ENCODE peak calls at places on chromosomes 6 and 20, in ten cellular contexts. One of them, this sample, is unnamed.
A peak's percentile ranks its signal among the peaks of the same experiment; 100 is the strongest.

GRCh38 chr6:125598422-125598821 is 151.0 kb upstream of the HEY2 start:
- DNase-seq in NB4: peak; percentile 94
- DNase-seq in D341Med: no peak
- DNase-seq in stimulated activated CD8-positive, alpha-beta memory T cell treated with anti-CD3 and anti-CD28 coated beads, Interleukin-7, amount 100 ng/mL, for 1 hour: no peak
- DNase-seq in stimulated activated naive CD4-positive, alpha-beta T cell: no peak
- DNase-seq in GM04504: peak; percentile 30
- DNase-seq in stimulated activated CD4-positive, alpha-beta T cell treated with anti-CD3 and anti-CD28 coated beads, Interleukin-2, amount 100 ng/mL, for 48 hours: no peak
- DNase-seq in iris pigment epithelial cell: peak; percentile 50
- DNase-seq in NCI-H446: peak; percentile 3
- DNase-seq in GM13977: no peak
- DNase-seq in this sample: no peak

GRCh38 chr20:59151820-59152219 is 11.8 kb upstream of the ZNF831 start:
- DNase-seq in NCI-H446: no peak
- DNase-seq in GM13977: no peak
- DNase-seq in NB4: no peak
- DNase-seq in stimulated activated CD4-positive, alpha-beta T cell treated with anti-CD3 and anti-CD28 coated beads, Interleukin-2, amount 100 ng/mL, for 48 hours: no peak
- DNase-seq in D341Med: no peak
- DNase-seq in stimulated activated CD8-positive, alpha-beta memory T cell treated with anti-CD3 and anti-CD28 coated beads, Interleukin-7, amount 100 ng/mL, for 1 hour: no peak
- DNase-seq in iris pigment epithelial cell: no peak
- DNase-seq in GM04504: no peak
- DNase-seq in stimulated activated naive CD4-positive, alpha-beta T cell: no peak
- DNase-seq in this sample: peak; percentile 17

GRCh38 chr6:137982418-137983189 is 115.5 kb downstream of the TNFAIP3 start:
- DNase-seq in stimulated activated CD4-positive, alpha-beta T cell treated with anti-CD3 and anti-CD28 coated beads, Interleukin-2, amount 100 ng/mL, for 48 hours: no peak
- DNase-seq in NB4: no peak
- DNase-seq in D341Med: no peak
- DNase-seq in iris pigment epithelial cell: no peak
- DNase-seq in NCI-H446: no peak
- DNase-seq in stimulated activated naive CD4-positive, alpha-beta T cell: no peak
- DNase-seq in GM04504: no peak
- DNase-seq in stimulated activated CD8-positive, alpha-beta memory T cell treated with anti-CD3 and anti-CD28 coated beads, Interleukin-7, amount 100 ng/mL, for 1 hour: no peak
- DNase-seq in GM13977: no peak
- DNase-seq in this sample: no peak

GRCh38 chr6:75143186-75143585 is 62.7 kb downstream of the COL12A1 start:
- DNase-seq in D341Med: no peak
- DNase-seq in GM04504: peak; percentile 79
- DNase-seq in stimulated activated naive CD4-positive, alpha-beta T cell: no peak
- DNase-seq in NB4: no peak
- DNase-seq in stimulated activated CD8-positive, alpha-beta memory T cell treated with anti-CD3 and anti-CD28 coated beads, Interleukin-7, amount 100 ng/mL, for 1 hour: no peak
- DNase-seq in iris pigment epithelial cell: peak; percentile 86
- DNase-seq in stimulated activated CD4-positive, alpha-beta T cell treated with anti-CD3 and anti-CD28 coated beads, Interleukin-2, amount 100 ng/mL, for 48 hours: no peak
- DNase-seq in GM13977: no peak
- DNase-seq in NCI-H446: no peak
- DNase-seq in this sample: no peak

GRCh38 chr20:54014301-54014914 is 56.0 kb downstream of the BCAS1 start:
- DNase-seq in GM13977: no peak
- DNase-seq in GM04504: no peak
- DNase-seq in stimulated activated CD4-positive, alpha-beta T cell treated with anti-CD3 and anti-CD28 coated beads, Interleukin-2, amount 100 ng/mL, for 48 hours: no peak
- DNase-seq in stimulated activated CD8-positive, alpha-beta memory T cell treated with anti-CD3 and anti-CD28 coated beads, Interleukin-7, amount 100 ng/mL, for 1 hour: no peak
- DNase-seq in stimulated activated naive CD4-positive, alpha-beta T cell: no peak
- DNase-seq in iris pigment epithelial cell: no peak
- DNase-seq in NB4: no peak
- DNase-seq in NCI-H446: no peak
- DNase-seq in D341Med: no peak
- DNase-seq in this sample: no peak

GRCh38 chr20:45343867-45344721 is 4.1 kb downstream of the SDC4 start:
- DNase-seq in NCI-H446: no peak
- DNase-seq in GM04504: peak; percentile 74
- DNase-seq in stimulated activated naive CD4-positive, alpha-beta T cell: no peak
- DNase-seq in GM13977: no peak
- DNase-seq in D341Med: no peak
- DNase-seq in stimulated activated CD4-positive, alpha-beta T cell treated with anti-CD3 and anti-CD28 coated beads, Interleukin-2, amount 100 ng/mL, for 48 hours: no peak
- DNase-seq in stimulated activated CD8-positive, alpha-beta memory T cell treated with anti-CD3 and anti-CD28 coated beads, Interleukin-7, amount 100 ng/mL, for 1 hour: no peak
- DNase-seq in NB4: peak; percentile 91
- DNase-seq in iris pigment epithelial cell: peak; percentile 95
- DNase-seq in this sample: no peak

GRCh38 chr20:40711078-40711477 is 22.0 kb upstream of the MAFB start:
- DNase-seq in GM04504: no peak
- DNase-seq in stimulated activated CD8-positive, alpha-beta memory T cell treated with anti-CD3 and anti-CD28 coated beads, Interleukin-7, amount 100 ng/mL, for 1 hour: no peak
- DNase-seq in NCI-H446: no peak
- DNase-seq in GM13977: no peak
- DNase-seq in stimulated activated CD4-positive, alpha-beta T cell treated with anti-CD3 and anti-CD28 coated beads, Interleukin-2, amount 100 ng/mL, for 48 hours: no peak
- DNase-seq in stimulated activated naive CD4-positive, alpha-beta T cell: no peak
- DNase-seq in NB4: no peak
- DNase-seq in iris pigment epithelial cell: no peak
- DNase-seq in D341Med: no peak
- DNase-seq in this sample: no peak

GRCh38 chr20:25005220-25005619 is 12.7 kb upstream of the APMAP start:
- DNase-seq in NB4: no peak
- DNase-seq in D341Med: no peak
- DNase-seq in stimulated activated naive CD4-positive, alpha-beta T cell: no peak
- DNase-seq in stimulated activated CD8-positive, alpha-beta memory T cell treated with anti-CD3 and anti-CD28 coated beads, Interleukin-7, amount 100 ng/mL, for 1 hour: no peak
- DNase-seq in GM13977: no peak
- DNase-seq in GM04504: no peak
- DNase-seq in stimulated activated CD4-positive, alpha-beta T cell treated with anti-CD3 and anti-CD28 coated beads, Interleukin-2, amount 100 ng/mL, for 48 hours: no peak
- DNase-seq in iris pigment epithelial cell: no peak
- DNase-seq in NCI-H446: peak; percentile 33
- DNase-seq in this sample: no peak

GRCh38 chr20:62891111-62891510 is 29.5 kb upstream of the TCFL5 start:
- DNase-seq in stimulated activated CD4-positive, alpha-beta T cell treated with anti-CD3 and anti-CD28 coated beads, Interleukin-2, amount 100 ng/mL, for 48 hours: no peak
- DNase-seq in NB4: no peak
- DNase-seq in D341Med: peak; percentile 21
- DNase-seq in iris pigment epithelial cell: no peak
- DNase-seq in NCI-H446: no peak
- DNase-seq in GM04504: no peak
- DNase-seq in GM13977: no peak
- DNase-seq in stimulated activated naive CD4-positive, alpha-beta T cell: peak; percentile 60
- DNase-seq in stimulated activated CD8-positive, alpha-beta memory T cell treated with anti-CD3 and anti-CD28 coated beads, Interleukin-7, amount 100 ng/mL, for 1 hour: no peak
- DNase-seq in this sample: peak; percentile 49

GRCh38 chr6:1736346-1737105 is 126.8 kb downstream of the FOXC1 start:
- DNase-seq in GM04504: no peak
- DNase-seq in NCI-H446: no peak
- DNase-seq in NB4: no peak
- DNase-seq in D341Med: no peak
- DNase-seq in iris pigment epithelial cell: no peak
- DNase-seq in stimulated activated CD4-positive, alpha-beta T cell treated with anti-CD3 and anti-CD28 coated beads, Interleukin-2, amount 100 ng/mL, for 48 hours: no peak
- DNase-seq in stimulated activated naive CD4-positive, alpha-beta T cell: no peak
- DNase-seq in GM13977: no peak
- DNase-seq in stimulated activated CD8-positive, alpha-beta memory T cell treated with anti-CD3 and anti-CD28 coated beads, Interleukin-7, amount 100 ng/mL, for 1 hour: no peak
- DNase-seq in this sample: no peak

GRCh38 chr6:4607026-4607704 is 169.0 kb upstream of the CDYL start:
- DNase-seq in stimulated activated CD4-positive, alpha-beta T cell treated with anti-CD3 and anti-CD28 coated beads, Interleukin-2, amount 100 ng/mL, for 48 hours: no peak
- DNase-seq in GM13977: no peak
- DNase-seq in NCI-H446: peak; percentile 96
- DNase-seq in GM04504: peak; percentile 69
- DNase-seq in stimulated activated CD8-positive, alpha-beta memory T cell treated with anti-CD3 and anti-CD28 coated beads, Interleukin-7, amount 100 ng/mL, for 1 hour: no peak
- DNase-seq in iris pigment epithelial cell: peak; percentile 68
- DNase-seq in NB4: peak; percentile 15
- DNase-seq in D341Med: no peak
- DNase-seq in stimulated activated naive CD4-positive, alpha-beta T cell: no peak
- DNase-seq in this sample: no peak

GRCh38 chr6:143652840-143653239 is 24.9 kb upstream of the PHACTR2 start:
- DNase-seq in GM04504: no peak
- DNase-seq in stimulated activated CD4-positive, alpha-beta T cell treated with anti-CD3 and anti-CD28 coated beads, Interleukin-2, amount 100 ng/mL, for 48 hours: no peak
- DNase-seq in D341Med: no peak
- DNase-seq in iris pigment epithelial cell: no peak
- DNase-seq in NCI-H446: peak; percentile 6
- DNase-seq in GM13977: no peak
- DNase-seq in stimulated activated naive CD4-positive, alpha-beta T cell: no peak
- DNase-seq in stimulated activated CD8-positive, alpha-beta memory T cell treated with anti-CD3 and anti-CD28 coated beads, Interleukin-7, amount 100 ng/mL, for 1 hour: no peak
- DNase-seq in NB4: no peak
- DNase-seq in this sample: no peak

GRCh38 chr6:17159240-17159639 is 57.4 kb downstream of the STMND1 start:
- DNase-seq in stimulated activated CD4-positive, alpha-beta T cell treated with anti-CD3 and anti-CD28 coated beads, Interleukin-2, amount 100 ng/mL, for 48 hours: no peak
- DNase-seq in NB4: no peak
- DNase-seq in stimulated activated CD8-positive, alpha-beta memory T cell treated with anti-CD3 and anti-CD28 coated beads, Interleukin-7, amount 100 ng/mL, for 1 hour: no peak
- DNase-seq in GM13977: no peak
- DNase-seq in stimulated activated naive CD4-positive, alpha-beta T cell: no peak
- DNase-seq in iris pigment epithelial cell: no peak
- DNase-seq in GM04504: no peak
- DNase-seq in NCI-H446: no peak
- DNase-seq in D341Med: no peak
- DNase-seq in this sample: no peak

GRCh38 chr6:16523550-16524379 is 237.5 kb downstream of the ATXN1 start:
- DNase-seq in D341Med: no peak
- DNase-seq in GM04504: peak; percentile 92
- DNase-seq in iris pigment epithelial cell: peak; percentile 97
- DNase-seq in stimulated activated CD4-positive, alpha-beta T cell treated with anti-CD3 and anti-CD28 coated beads, Interleukin-2, amount 100 ng/mL, for 48 hours: no peak
- DNase-seq in stimulated activated CD8-positive, alpha-beta memory T cell treated with anti-CD3 and anti-CD28 coated beads, Interleukin-7, amount 100 ng/mL, for 1 hour: no peak
- DNase-seq in NB4: no peak
- DNase-seq in GM13977: no peak
- DNase-seq in stimulated activated naive CD4-positive, alpha-beta T cell: no peak
- DNase-seq in NCI-H446: peak; percentile 18
- DNase-seq in this sample: no peak

GRCh38 chr6:33205172-33206026 is 944 bp downstream of the HSD17B8 start:
- DNase-seq in stimulated activated naive CD4-positive, alpha-beta T cell: no peak
- DNase-seq in GM13977: peak; percentile 53
- DNase-seq in D341Med: no peak
- DNase-seq in iris pigment epithelial cell: peak; percentile 52
- DNase-seq in stimulated activated CD4-positive, alpha-beta T cell treated with anti-CD3 and anti-CD28 coated beads, Interleukin-2, amount 100 ng/mL, for 48 hours: no peak
- DNase-seq in GM04504: no peak
- DNase-seq in stimulated activated CD8-positive, alpha-beta memory T cell treated with anti-CD3 and anti-CD28 coated beads, Interleukin-7, amount 100 ng/mL, for 1 hour: no peak
- DNase-seq in NCI-H446: no peak
- DNase-seq in NB4: peak; percentile 31
- DNase-seq in this sample: no peak

GRCh38 chr6:139051396-139052070 is 23.0 kb downstream of the ABRACL start:
- DNase-seq in GM04504: no peak
- DNase-seq in GM13977: no peak
- DNase-seq in NB4: no peak
- DNase-seq in NCI-H446: peak; percentile 2
- DNase-seq in iris pigment epithelial cell: no peak
- DNase-seq in stimulated activated CD8-positive, alpha-beta memory T cell treated with anti-CD3 and anti-CD28 coated beads, Interleukin-7, amount 100 ng/mL, for 1 hour: no peak
- DNase-seq in stimulated activated CD4-positive, alpha-beta T cell treated with anti-CD3 and anti-CD28 coated beads, Interleukin-2, amount 100 ng/mL, for 48 hours: no peak
- DNase-seq in stimulated activated naive CD4-positive, alpha-beta T cell: no peak
- DNase-seq in D341Med: no peak
- DNase-seq in this sample: no peak

GRCh38 chr6:107819217-107819616 is 4.9 kb downstream of the SCML4 start:
- DNase-seq in stimulated activated CD8-positive, alpha-beta memory T cell treated with anti-CD3 and anti-CD28 coated beads, Interleukin-7, amount 100 ng/mL, for 1 hour: no peak
- DNase-seq in NCI-H446: no peak
- DNase-seq in GM04504: no peak
- DNase-seq in iris pigment epithelial cell: no peak
- DNase-seq in GM13977: no peak
- DNase-seq in stimulated activated CD4-positive, alpha-beta T cell treated with anti-CD3 and anti-CD28 coated beads, Interleukin-2, amount 100 ng/mL, for 48 hours: no peak
- DNase-seq in NB4: no peak
- DNase-seq in D341Med: no peak
- DNase-seq in stimulated activated naive CD4-positive, alpha-beta T cell: no peak
- DNase-seq in this sample: no peak

GRCh38 chr6:15575357-15576037 is 87.3 kb downstream of the DTNBP1 start:
- DNase-seq in stimulated activated CD4-positive, alpha-beta T cell treated with anti-CD3 and anti-CD28 coated beads, Interleukin-2, amount 100 ng/mL, for 48 hours: no peak
- DNase-seq in NB4: peak; percentile 47
- DNase-seq in NCI-H446: no peak
- DNase-seq in stimulated activated CD8-positive, alpha-beta memory T cell treated with anti-CD3 and anti-CD28 coated beads, Interleukin-7, amount 100 ng/mL, for 1 hour: no peak
- DNase-seq in stimulated activated naive CD4-positive, alpha-beta T cell: no peak
- DNase-seq in GM13977: no peak
- DNase-seq in iris pigment epithelial cell: no peak
- DNase-seq in GM04504: no peak
- DNase-seq in D341Med: no peak
- DNase-seq in this sample: no peak